ENCODE peak calls at places on chromosomes 7 and 10, in five cellular contexts. A is ovary, I is heart right ventricle, N is adrenal gland, Y is lower lobe of right lung. K is an unnamed sample. For H3K4me1, the result is how much of the 10 kb centered on the place peaks cover.

GRCh38 chr10:53403688-53404087 is 631.1 kb upstream of the MBL2 start:
- DNase-seq in A (peak), I (peak), N (peak), Y (peak), K (no peak)

GRCh38 chr10:86960003-86960862 is 1.8 kb downstream of the SNCG start:
- DNase-seq in A (peak), I (peak), N (peak), Y (peak), K (peak)

GRCh38 chr10:3406556-3406955 is 234.0 kb upstream of the PITRM1 start:
- DNase-seq in A (no peak), I (no peak), N (no peak), Y (no peak), K (no peak)

GRCh38 chr10:78906734-78907385 is 161.9 kb upstream of the ZMIZ1 start:
- DNase-seq in A (peak), I (no peak), N (no peak), Y (no peak), K (no peak)

GRCh38 chr7:30134523-30135270 is at the start of gene MTURN:
- DNase-seq in A (peak), I (peak), N (peak), Y (peak), K (peak)

GRCh38 chr7:82404094-82404493 is 39.5 kb downstream of the CACNA2D1 start:
- DNase-seq in A (no peak), I (no peak), N (no peak), Y (no peak), K (no peak)

GRCh38 chr7:111475419-111475748 is 86.9 kb downstream of the IMMP2L start:
- DNase-seq in A (no peak), I (no peak), N (no peak), Y (no peak), K (no peak)

GRCh38 chr10:131230641-131231322 is 80.7 kb downstream of the TCERG1L start:
- DNase-seq in A (no peak), I (no peak), N (no peak), Y (peak), K (no peak)

GRCh38 chr7:79035858-79036257 is 417.6 kb downstream of the MAGI2 start:
- DNase-seq in A (no peak), I (no peak), N (no peak), Y (no peak), K (no peak)

GRCh38 chr10:128078136-128078969 is 47.9 kb downstream of the MKI67 start:
- DNase-seq in A (no peak), I (no peak), N (no peak), Y (no peak), K (no peak)

GRCh38 chr10:130956251-130956650 is 355.3 kb downstream of the TCERG1L start:
- DNase-seq in A (no peak), I (no peak), N (no peak), Y (no peak), K (no peak)

GRCh38 chr7:47651355-47652317 is 69.7 kb upstream of the TNS3 start:
- DNase-seq in A (no peak), I (no peak), N (peak), Y (no peak), K (peak)

DNA sequence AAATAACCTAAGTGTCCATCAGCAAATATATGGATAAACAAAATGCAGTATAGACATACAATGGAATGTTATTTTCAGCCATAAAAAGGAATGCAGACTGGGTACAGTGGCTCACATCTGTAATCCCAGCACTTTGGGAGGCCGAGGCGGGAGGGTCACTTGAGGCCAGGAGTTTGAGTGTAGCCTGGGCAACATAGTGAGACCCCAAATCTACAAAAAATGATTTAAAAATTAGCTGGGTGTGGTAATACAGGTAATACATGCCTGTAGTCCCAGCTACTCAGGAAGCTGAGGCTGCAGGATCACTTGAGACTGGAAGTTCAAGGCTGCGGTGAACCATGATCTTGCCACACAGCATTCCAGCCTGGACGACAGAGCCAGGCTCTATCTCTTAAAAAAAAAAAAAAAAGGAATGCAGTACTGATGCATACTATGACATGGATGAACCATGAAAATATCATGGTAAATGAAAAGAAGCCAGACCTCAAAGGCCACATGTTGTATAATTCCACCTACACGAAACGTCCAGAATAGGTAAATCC is 6.9 kb downstream of the MCMBP start:
- DNase-seq in A (no peak), I (no peak), N (peak), Y (no peak), K (no peak)
- H3K4me1 ChIP-seq in A (under half), I (under half), N (under half), Y (under half), K (under half)

GRCh38 chr10:63583397-63583796 is 62.2 kb downstream of the REEP3 start:
- DNase-seq in A (no peak), I (no peak), N (no peak), Y (no peak), K (no peak)

GRCh38 chr10:63587191-63587590 is 66.0 kb downstream of the REEP3 start:
- DNase-seq in A (no peak), I (no peak), N (no peak), Y (no peak), K (no peak)

GRCh38 chr10:63586048-63586447 is 64.8 kb downstream of the REEP3 start:
- DNase-seq in A (no peak), I (no peak), N (no peak), Y (no peak), K (no peak)

GRCh38 chr10:63582686-63583085 is 61.5 kb downstream of the REEP3 start:
- DNase-seq in A (no peak), I (no peak), N (no peak), Y (no peak), K (no peak)

DNA sequence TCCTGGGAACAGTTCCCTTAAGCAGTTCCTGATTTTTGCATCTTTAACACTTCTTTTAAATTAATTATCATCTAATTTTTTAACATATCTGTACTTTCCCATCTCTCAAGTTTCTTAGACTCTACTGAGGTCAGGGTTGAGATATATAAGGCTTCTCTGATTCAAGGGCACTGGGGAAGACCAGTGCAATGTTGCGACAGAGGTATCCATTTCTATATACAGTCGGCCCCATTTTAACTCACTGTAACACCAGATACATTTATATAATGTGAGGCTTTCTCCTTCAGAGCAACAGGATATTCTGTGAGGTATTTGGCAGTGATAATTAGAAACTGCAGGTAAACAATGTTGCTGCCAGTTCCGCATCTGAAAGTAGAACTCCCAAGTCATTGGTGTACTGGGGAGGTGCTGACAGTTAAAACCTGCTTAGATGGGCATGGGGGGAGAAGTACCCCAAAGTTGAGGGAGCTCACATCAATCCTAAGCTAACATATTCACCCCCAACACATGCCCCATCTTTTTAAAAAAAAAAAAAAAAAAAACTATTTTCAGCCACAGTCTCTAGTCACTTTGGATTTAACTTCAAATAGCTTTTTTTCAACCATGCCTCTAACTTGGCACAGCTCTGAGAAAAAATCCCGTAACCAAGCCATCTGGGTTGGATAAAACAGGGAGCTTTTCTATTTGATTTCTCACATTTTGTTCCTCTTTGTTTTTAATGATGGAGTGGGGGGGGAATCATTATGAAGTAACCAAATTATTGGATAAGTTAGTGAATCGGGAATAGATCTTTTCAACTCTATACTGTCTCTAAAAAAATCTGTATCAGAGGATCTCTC is 62.9 kb downstream of the REEP3 start:
- DNase-seq in A (no peak), I (no peak), N (no peak), Y (no peak), K (no peak)
- H3K27ac ChIP-seq in A (no peak), I (no peak), N (no peak), Y (no peak), K (peak)

GRCh38 chr10:92740762-92741161 is 51.0 kb downstream of the HHEX start:
- DNase-seq in A (no peak), I (no peak), N (no peak), Y (no peak), K (no peak)
- TF ChIP-seq CTCF in A (no peak), I (no peak), N (no peak), Y (no peak), K (no peak)

DNA sequence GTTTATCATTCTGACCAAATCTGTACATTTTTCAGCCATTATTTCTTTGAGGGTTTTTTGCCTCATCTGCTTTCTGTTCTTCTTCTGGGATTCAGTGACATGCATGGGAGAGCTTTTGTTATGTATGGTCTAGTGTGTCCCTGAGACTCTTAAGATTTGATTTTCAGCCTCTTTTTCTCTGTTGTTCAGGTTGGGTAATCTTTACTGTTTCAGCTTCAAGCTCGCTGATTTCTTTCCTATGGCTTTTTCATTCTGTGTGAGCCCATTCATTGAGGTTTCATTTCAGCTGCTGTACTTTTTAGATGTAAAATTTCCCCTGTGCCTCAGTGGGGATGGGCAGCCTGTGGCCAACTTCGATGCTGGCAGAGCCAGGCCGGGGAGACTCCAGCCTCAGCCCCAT is 38.1 kb downstream of the FOXK1 start:
- DNase-seq in A (no peak), I (no peak), N (no peak), Y (no peak), K (no peak)
- H3K4me1 ChIP-seq in A (under half), I (half or more), N (under half), Y (under half), K (half or more)

GRCh38 chr10:89348458-89348857 is 20.7 kb downstream of the IFIT3 start:
- DNase-seq in A (no peak), I (no peak), N (no peak), Y (no peak), K (no peak)
- H3K27ac ChIP-seq in A (no peak), I (peak), N (peak), Y (no peak), K (peak)

GRCh38 chr7:123355576-123356195 is 155.9 kb upstream of the SLC13A1 start:
- DNase-seq in A (no peak), I (no peak), N (no peak), Y (no peak), K (no peak)
- TF ChIP-seq CTCF in A (no peak), I (no peak), N (no peak), Y (no peak), K (no peak)

GRCh38 chr10:19918800-19919199 is 102.6 kb downstream of the PLXDC2 start:
- DNase-seq in A (no peak), I (no peak), N (no peak), Y (no peak), K (no peak)
- H3K4me1 ChIP-seq in A (under half), I (under half), N (under half), Y (under half), K (half or more)